ENCODE peak calls at places on chromosomes 6 and 20, in six cellular contexts. O, J, M, P, G and D are unnamed samples.

GRCh38 chr20:46171909-46172308 is 53.8 kb downstream of the CD40 start:
- DNase-seq in G (no peak), P (no peak), O (no peak), M (no peak), J (no peak), D (no peak)

GRCh38 chr6:111552241-111552744 is 53.4 kb downstream of the TRAF3IP2 start:
- DNase-seq in M (no peak), J (peak), P (no peak), G (no peak), O (no peak), D (peak)

GRCh38 chr6:139395371-139395770 is 20.9 kb upstream of the CITED2 start:
- DNase-seq in O (no peak), M (no peak), P (no peak), G (no peak), J (no peak), D (no peak)

GRCh38 chr20:59181936-59182335 is 18.3 kb downstream of the ZNF831 start:
- DNase-seq in J (no peak), M (no peak), O (no peak), G (no peak), P (no peak), D (no peak)

GRCh38 chr20:6877633-6878032 is 110.1 kb downstream of the BMP2 start:
- DNase-seq in M (no peak), G (no peak), P (no peak), J (no peak), O (no peak), D (no peak)

GRCh38 chr20:51341581-51341980 is 200.9 kb downstream of the NFATC2 start:
- DNase-seq in G (no peak), O (no peak), J (no peak), P (no peak), M (no peak), D (no peak)

GRCh38 chr20:33835773-33836172 is 24.6 kb downstream of the CHMP4B start:
- DNase-seq in J (no peak), P (no peak), O (no peak), G (no peak), M (no peak), D (no peak)

GRCh38 chr6:81401970-81402690 is 350.4 kb downstream of the TENT5A start:
- DNase-seq in O (no peak), J (no peak), G (no peak), P (no peak), M (no peak), D (no peak)

GRCh38 chr6:137717074-137718073 is 149.7 kb upstream of the TNFAIP3 start:
- DNase-seq in M (no peak), J (no peak), P (no peak), O (no peak), G (no peak), D (no peak)

GRCh38 chr20:63956664-63957003 is 418 bp upstream of the UCKL1 start:
- DNase-seq in P (no peak), J (no peak), G (no peak), O (no peak), M (no peak), D (no peak)

GRCh38 chr6:16712931-16713484 is 48.3 kb downstream of the ATXN1 start:
- DNase-seq in P (no peak), O (peak), M (peak), J (no peak), G (no peak), D (no peak)

GRCh38 chr6:74103417-74103816 is 407.4 kb downstream of the CD109 start:
- DNase-seq in O (no peak), J (no peak), P (no peak), M (no peak), G (no peak), D (no peak)

GRCh38 chr6:134657751-134658522 is 292.0 kb downstream of the ALDH8A1 start:
- DNase-seq in O (no peak), J (no peak), G (no peak), M (no peak), P (no peak), D (no peak)

GRCh38 chr20:9119776-9120175 is 50.9 kb downstream of the PLCB4 start:
- DNase-seq in P (no peak), O (no peak), M (no peak), G (no peak), J (no peak), D (no peak)

GRCh38 chr6:108114861-108115597 is 40.5 kb upstream of the OSTM1 start:
- DNase-seq in M (no peak), J (no peak), P (no peak), O (no peak), G (no peak), D (no peak)

GRCh38 chr6:3732345-3733141 is 19.0 kb downstream of the PXDC1 start:
- DNase-seq in M (peak), J (no peak), O (no peak), P (no peak), G (peak), D (no peak)

GRCh38 chr6:3729603-3730344 is 21.7 kb downstream of the PXDC1 start:
- DNase-seq in J (no peak), O (no peak), M (no peak), G (no peak), P (no peak), D (no peak)

GRCh38 chr6:3734023-3734422 is 17.5 kb downstream of the PXDC1 start:
- DNase-seq in P (no peak), J (no peak), M (no peak), O (no peak), G (no peak), D (no peak)

GRCh38 chr6:3733321-3733925 is 18.1 kb downstream of the PXDC1 start:
- DNase-seq in O (no peak), G (no peak), M (no peak), P (no peak), J (no peak), D (no peak)

DNA sequence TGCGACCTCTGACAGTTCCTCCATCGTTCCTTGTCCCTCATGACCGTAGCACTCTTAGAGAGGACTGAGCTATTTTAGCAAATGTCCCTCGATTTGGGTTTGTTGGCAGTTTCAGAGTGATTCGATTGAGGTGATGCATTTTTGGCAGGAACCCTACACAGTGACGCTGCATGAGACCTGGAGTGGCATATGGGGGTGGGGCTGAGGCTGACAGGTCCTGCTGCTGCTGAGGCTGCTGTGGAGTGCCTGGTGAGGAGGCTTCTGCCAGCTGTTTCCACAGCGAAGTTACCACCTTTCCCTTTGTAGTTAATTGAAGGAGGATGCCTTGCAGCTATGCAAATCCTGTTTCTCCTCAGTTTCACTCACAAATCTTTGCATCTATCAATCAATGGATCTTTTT is 19.8 kb downstream of the PXDC1 start:
- DNase-seq in P (no peak), G (no peak), J (no peak), O (no peak), M (no peak), D (no peak)
- TF ChIP-seq ZNF274 in P (no peak), G (no peak), J (no peak), O (no peak), M (no peak), D (no peak)

GRCh38 chr6:166369741-166370140 is 13.0 kb downstream of the MPC1 start:
- DNase-seq in J (no peak), O (no peak), M (no peak), G (no peak), P (no peak), D (no peak)

GRCh38 chr6:166366921-166367320 is 15.8 kb downstream of the MPC1 start:
- DNase-seq in J (no peak), P (no peak), M (no peak), O (no peak), G (no peak), D (no peak)

GRCh38 chr6:166364480-166364879 is 18.3 kb downstream of the MPC1 start:
- DNase-seq in J (no peak), O (no peak), G (no peak), P (no peak), M (no peak), D (no peak)

GRCh38 chr6:166365221-166365620 is 17.5 kb downstream of the MPC1 start:
- DNase-seq in G (no peak), M (no peak), O (no peak), J (no peak), P (no peak), D (no peak)

DNA sequence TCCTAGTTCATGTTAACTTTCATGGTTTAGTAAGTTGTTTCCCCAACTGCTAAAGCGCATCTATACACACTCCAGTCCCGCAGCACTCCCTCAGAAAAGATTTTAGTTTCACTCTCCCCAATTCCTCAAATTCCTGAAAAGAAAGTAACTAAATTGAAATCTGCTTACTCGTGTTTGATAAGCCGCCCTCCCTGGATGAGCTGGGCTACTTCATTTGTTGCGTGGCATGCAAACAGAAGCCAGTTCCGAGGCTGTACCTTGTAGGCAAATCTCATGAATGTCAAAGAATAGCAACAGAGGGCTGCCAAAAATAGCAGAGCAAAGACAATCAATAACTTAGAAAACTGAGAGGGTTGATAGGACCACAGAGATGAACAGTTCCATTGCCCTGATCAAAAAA is 16.9 kb downstream of the MPC1 start:
- DNase-seq in P (no peak), J (no peak), O (no peak), M (no peak), G (no peak), D (no peak)
- TF ChIP-seq ZNF274 in P (no peak), J (no peak), O (no peak), M (no peak), G (no peak), D (no peak)

DNA sequence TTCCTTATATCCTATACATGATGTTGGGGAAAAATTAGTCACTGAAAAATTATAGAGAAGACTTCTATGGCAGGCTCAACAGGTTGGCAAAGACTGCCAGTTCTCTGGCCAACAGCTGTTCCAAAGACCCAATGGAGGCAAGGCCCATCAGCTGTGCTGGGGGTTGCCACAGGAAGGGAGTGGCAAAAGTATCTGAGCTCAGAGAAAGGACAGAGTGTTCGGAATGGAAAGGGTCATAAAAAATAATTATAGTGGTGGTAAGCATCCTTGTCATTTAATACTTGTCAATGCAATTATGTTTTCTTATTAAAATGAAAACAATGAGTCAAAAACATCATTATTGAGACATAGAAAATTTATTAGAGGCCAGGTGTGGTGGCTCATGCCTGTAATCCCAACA is 36.1 kb downstream of the FASTKD5 start:
- DNase-seq in M (no peak), P (no peak), O (no peak), J (no peak), G (no peak), D (no peak)
- TF ChIP-seq ZNF274 in M (no peak), P (no peak), O (no peak), J (no peak), G (no peak), D (no peak)

GRCh38 chr20:17189976-17190710 is 36.7 kb upstream of the PCSK2 start:
- DNase-seq in P (no peak), G (no peak), O (no peak), J (no peak), M (no peak), D (no peak)
- TF ChIP-seq ZNF274 in P (no peak), G (no peak), O (no peak), J (no peak), M (no peak), D (no peak)

DNA sequence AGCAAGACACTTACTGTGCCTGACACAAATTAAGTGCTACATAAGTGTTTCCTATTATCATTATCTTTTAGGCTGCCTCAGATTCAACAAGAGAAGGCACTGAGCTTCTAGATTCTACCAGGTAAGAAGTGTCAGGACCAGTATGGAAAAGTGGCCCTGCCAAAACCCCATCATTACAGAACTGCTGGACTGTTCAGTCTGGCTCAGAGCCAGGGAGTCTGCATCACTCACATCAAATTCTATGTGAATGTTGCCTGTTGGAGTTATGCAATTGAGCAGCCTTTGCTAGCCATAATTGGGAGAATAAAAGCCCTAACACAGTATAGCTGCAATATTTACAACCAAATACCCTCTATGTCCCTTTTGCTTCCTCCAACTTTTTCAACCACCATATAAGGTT is 70.9 kb downstream of the ATG5 start:
- DNase-seq in J (no peak), P (no peak), M (no peak), O (no peak), G (no peak), D (no peak)
- TF ChIP-seq ZNF274 in J (no peak), P (no peak), M (no peak), O (no peak), G (no peak), D (no peak)

GRCh38 chr6:29746050-29746449 is 22.8 kb downstream of the HLA-F start:
- DNase-seq in M (no peak), J (no peak), P (no peak), G (no peak), O (no peak), D (no peak)
- TF ChIP-seq ZNF274 in M (no peak), J (no peak), P (no peak), G (no peak), O (no peak), D (no peak)

GRCh38 chr6:15074806-15075205 is 171.1 kb upstream of the JARID2 start:
- DNase-seq in G (no peak), P (no peak), M (no peak), J (no peak), O (no peak), D (no peak)
- TF ChIP-seq ZNF274 in G (no peak), P (no peak), M (no peak), J (no peak), O (no peak), D (no peak)